ENCODE peak calls at places on chromosomes 3 and 15, in four cellular contexts. I, S, H and X are unnamed samples.

GRCh38 chr3:121681792-121682191 is 21.1 kb upstream of the HCLS1 start:
- DNase-seq in I (no peak), S (no peak), H (no peak), X (no peak)

GRCh38 chr15:96330064-96330449 is 443 bp upstream of the NR2F2 start:
- DNase-seq in I (no peak), S (peak; percentile 87), H (no peak), X (peak; percentile 87)

GRCh38 chr3:170056710-170057454 is 19.1 kb downstream of the GPR160 start:
- DNase-seq in I (no peak), S (no peak), H (no peak), X (no peak)

GRCh38 chr15:70186152-70186551 is 88.4 kb upstream of the TLE3 start:
- DNase-seq in I (no peak), S (peak; percentile 49), H (no peak), X (peak; percentile 18)

GRCh38 chr3:73624363-73625123 is at the start of gene PDZRN3:
- DNase-seq in I (peak; percentile 55), S (peak; percentile 90), H (no peak), X (peak; percentile 87)

GRCh38 chr3:171165986-171166385 is 139.5 kb upstream of the SLC2A2 start:
- DNase-seq in I (no peak), S (no peak), H (no peak), X (no peak)

GRCh38 chr3:138434276-138434874 is at the start of gene ESYT3:
- DNase-seq in I (peak; percentile 90), S (peak; percentile 73), H (peak; percentile 38), X (peak; percentile 54)

GRCh38 chr15:77066961-77067690 is 3.8 kb downstream of the TSPAN3 start:
- DNase-seq in I (no peak), S (no peak), H (no peak), X (no peak)

GRCh38 chr3:111773484-111773883 is 85.6 kb upstream of the PHLDB2 start:
- DNase-seq in I (no peak), S (no peak), H (no peak), X (no peak)

GRCh38 chr3:158801200-158801599 is 654 bp upstream of the MFSD1 start:
- DNase-seq in I (no peak), S (peak; percentile 34), H (no peak), X (no peak)

GRCh38 chr3:38366082-38366481 is 19.5 kb downstream of the XYLB start:
- DNase-seq in I (no peak), S (no peak), H (no peak), X (no peak)

GRCh38 chr3:38367709-38368108 is 21.1 kb downstream of the XYLB start:
- DNase-seq in I (no peak), S (no peak), H (no peak), X (no peak)

GRCh38 chr3:38370149-38370548 is 23.6 kb downstream of the XYLB start:
- DNase-seq in I (no peak), S (no peak), H (no peak), X (no peak)

GRCh38 chr3:38369186-38369585 is 22.6 kb downstream of the XYLB start:
- DNase-seq in I (no peak), S (no peak), H (no peak), X (no peak)

DNA sequence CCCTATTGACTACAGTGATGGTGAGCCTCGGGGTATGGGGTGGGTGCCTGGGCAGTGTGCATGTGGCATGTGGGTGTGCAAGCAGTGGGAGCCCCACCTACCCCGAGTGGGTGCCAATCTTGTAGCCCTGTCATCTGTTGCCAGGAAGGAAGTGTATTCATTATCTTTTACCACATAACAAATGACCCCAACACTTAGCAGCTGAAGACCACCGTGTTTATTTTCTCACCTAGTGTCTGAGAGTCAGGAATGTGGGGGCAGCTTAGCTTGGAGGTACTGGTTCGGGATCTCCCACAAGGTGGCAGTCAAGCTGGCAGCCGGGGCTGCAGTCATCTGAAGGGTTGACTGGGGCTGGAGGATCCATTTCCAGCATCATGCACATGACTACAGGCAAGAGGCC is 21.7 kb downstream of the XYLB start:
- DNase-seq in I (no peak), S (no peak), H (no peak), X (no peak)
- TF ChIP-seq CTCF in I (no peak), S (no peak), H (no peak), X (peak; percentile 5)

GRCh38 chr3:156751461-156752025 is 74.6 kb upstream of the LEKR1 start:
- DNase-seq in I (no peak), S (peak; percentile 87), H (no peak), X (peak; percentile 82)
- H3K4me3 ChIP-seq in I (no peak overlapping the region), S (no peak overlapping the region), H (no peak overlapping the region), X (no peak overlapping the region)

GRCh38 chr3:192303235-192303634 is 424.1 kb downstream of the FGF12 start:
- DNase-seq in I (no peak), S (peak; percentile 4), H (no peak), X (no peak)
- TF ChIP-seq CTCF in I (no peak), S (no peak), H (no peak), X (no peak)

GRCh38 chr3:51974277-51974962 is 444 bp upstream of the ABHD14A start:
- DNase-seq in I (no peak), S (peak; percentile 16), H (no peak), X (no peak)

GRCh38 chr3:51978143-51978502 is 3.3 kb downstream of the ABHD14A start:
- DNase-seq in I (no peak), S (no peak), H (no peak), X (no peak)

GRCh38 chr3:51977449-51978142 is 2.7 kb downstream of the ABHD14A start:
- DNase-seq in I (no peak), S (no peak), H (no peak), X (no peak)

GRCh38 chr3:51974963-51975856 is at the start of gene ABHD14A:
- DNase-seq in I (peak; percentile 78), S (peak; percentile 78), H (no peak), X (peak; percentile 59)

DNA sequence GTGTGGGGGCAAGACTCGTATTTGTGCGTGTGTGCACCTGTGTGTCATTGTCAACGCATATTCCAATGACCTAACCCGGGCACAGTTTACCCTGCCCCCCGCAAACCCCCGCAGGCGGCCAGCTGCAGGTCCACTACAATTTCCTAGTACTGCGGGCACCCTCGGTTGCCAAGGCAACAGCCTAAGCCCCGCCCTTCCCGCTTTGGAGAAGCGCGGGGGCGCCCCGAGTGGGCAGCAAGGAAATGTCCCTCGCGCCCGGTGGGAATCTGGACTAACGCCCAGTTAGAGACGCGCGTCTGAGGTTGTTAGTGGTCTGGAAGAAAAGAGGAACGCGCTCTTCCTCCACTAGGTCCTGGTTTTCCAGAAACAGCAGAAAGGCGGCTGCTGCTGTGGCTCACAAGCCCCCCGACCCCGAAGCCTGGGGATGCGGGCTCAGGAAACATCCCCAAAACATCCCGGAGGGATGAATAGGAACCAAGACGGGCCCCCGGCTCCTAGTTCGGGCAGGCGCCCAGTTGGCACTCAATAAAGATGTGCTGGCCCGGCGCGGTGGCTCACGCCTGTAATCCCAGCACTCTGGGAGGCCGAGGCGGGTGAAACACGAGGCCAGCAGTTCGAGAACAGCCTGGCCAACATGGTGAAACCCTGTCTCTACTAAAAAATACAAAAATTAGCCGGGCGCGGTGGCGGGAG is 1.1 kb downstream of the ABHD14A start:
- DNase-seq in I (peak; percentile 62), S (peak; percentile 81), H (no peak), X (peak; percentile 76)
- H3K4me3 ChIP-seq in I (peak overlapping the region; percentile 61), S (peak overlapping the region; percentile 51), H (peak overlapping the region; percentile 48), X (peak overlapping the region; percentile 53)

GRCh38 chr3:13308406-13308805 is 111.7 kb downstream of the NUP210 start:
- DNase-seq in I (peak; percentile 39), S (peak; percentile 38), H (peak; percentile 9), X (peak; percentile 22)
- TF ChIP-seq CTCF in I (peak; percentile 28), S (peak; percentile 54), H (peak; percentile 48), X (peak; percentile 40)

GRCh38 chr3:165196577-165197561 is 685 bp upstream of the SLITRK3 start:
- DNase-seq in I (no peak), S (no peak), H (no peak), X (peak; percentile 8)
- H3K4me3 ChIP-seq in I (peak overlapping the region; percentile 43), S (peak overlapping the region; percentile 52), H (peak overlapping the region; percentile 34), X (peak overlapping the region; percentile 27)

GRCh38 chr3:9422712-9423424 is 25.5 kb downstream of the SETD5 start:
- DNase-seq in I (peak; percentile 87), S (peak; percentile 98), H (peak; percentile 91), X (peak; percentile 98)
- TF ChIP-seq CTCF in I (peak; percentile 23), S (peak; percentile 67), H (peak; percentile 51), X (peak; percentile 60)

GRCh38 chr3:165206454-165207266 is 10.5 kb upstream of the SLITRK3 start:
- DNase-seq in I (peak; percentile 76), S (peak; percentile 86), H (peak; percentile 28), X (peak; percentile 82)
- H3K4me3 ChIP-seq in I (peak overlapping the region; percentile 40), S (no peak overlapping the region), H (peak overlapping the region; percentile 22), X (peak overlapping the region; percentile 19)

GRCh38 chr15:52329980-52330379 is 34.4 kb upstream of the MYO5C start:
- DNase-seq in I (no peak), S (peak; percentile 24), H (no peak), X (peak; percentile 13)

GRCh38 chr15:52334491-52335160 is 39.0 kb upstream of the MYO5C start:
- DNase-seq in I (no peak), S (no peak), H (no peak), X (no peak)

GRCh38 chr15:52328680-52329079 is 33.1 kb upstream of the MYO5C start:
- DNase-seq in I (no peak), S (no peak), H (no peak), X (no peak)

GRCh38 chr15:52329150-52329549 is 33.5 kb upstream of the MYO5C start:
- DNase-seq in I (no peak), S (no peak), H (no peak), X (no peak)

GRCh38 chr15:52331490-52332240 is 36.1 kb upstream of the MYO5C start:
- DNase-seq in I (peak; percentile 63), S (peak; percentile 63), H (peak; percentile 26), X (peak; percentile 64)
- TF ChIP-seq CTCF in I (peak; percentile 8), S (peak; percentile 56), H (peak; percentile 50), X (peak; percentile 48)

GRCh38 chr15:74833376-74834107 is 7.1 kb downstream of the CPLX3 start:
- DNase-seq in I (no peak), S (no peak), H (no peak), X (no peak)
- H3K4me3 ChIP-seq in I (no peak overlapping the region), S (no peak overlapping the region), H (no peak overlapping the region), X (no peak overlapping the region)